ENCODE peak calls at places on chromosomes 7 and 10, in four cellular contexts. G is colonic mucosa; A is brain microvascular endothelial cell; Z is CD8-positive, alpha-beta memory T cell. I is an unnamed sample.

GRCh38 chr10:3424102-3424803 is 251.7 kb upstream of the PITRM1 start:
- DNase-seq in G (peak; percentile 37), A (peak; percentile 69), Z (no peak), I (no peak)

GRCh38 chr7:429828-430180 is 89.8 kb downstream of the PDGFA start:
- DNase-seq in G (no peak), A (no peak), Z (no peak), I (no peak)

GRCh38 chr7:6106140-6106904 is 75.1 kb downstream of the ANKRD61 start:
- DNase-seq in G (peak; percentile 43), A (peak; percentile 25), Z (peak; percentile 20), I (no peak)

GRCh38 chr10:4344544-4344994 is 481.4 kb upstream of the AKR1E2 start:
- DNase-seq in G (no peak), A (peak; percentile 100), Z (no peak), I (peak; percentile 70)

GRCh38 chr7:140022582-140023211 is 40.1 kb downstream of the PARP12 start:
- DNase-seq in G (no peak), A (no peak), Z (no peak), I (no peak)

GRCh38 chr7:101589052-101589451 is 40.0 kb downstream of the MYL10 start:
- DNase-seq in G (peak; percentile 12), A (no peak), Z (no peak), I (no peak)

GRCh38 chr7:135710417-135711138 is 17.4 kb downstream of the SLC13A4 start:
- DNase-seq in G (no peak), A (no peak), Z (no peak), I (no peak)

GRCh38 chr7:106744507-106745180 is 83.7 kb upstream of the CCDC71L start:
- DNase-seq in G (no peak), A (no peak), Z (no peak), I (no peak)

GRCh38 chr10:112951349-112952281 is 1.6 kb downstream of the TCF7L2 start:
- DNase-seq in G (peak; percentile 68), A (peak; percentile 76), Z (peak; percentile 19), I (peak; percentile 57)

GRCh38 chr7:16734148-16734726 is 19.3 kb upstream of the TSPAN13 start:
- DNase-seq in G (no peak), A (no peak), Z (no peak), I (no peak)

GRCh38 chr7:90433221-90433620 is 30.0 kb downstream of the CLDN12 start:
- DNase-seq in G (no peak), A (no peak), Z (no peak), I (no peak)

GRCh38 chr7:157514306-157514705 is 177.5 kb downstream of the DNAJB6 start:
- DNase-seq in G (no peak), A (no peak), Z (no peak), I (no peak)

GRCh38 chr7:129771928-129772479 is 160.5 kb downstream of the NRF1 start:
- DNase-seq in G (no peak), A (no peak), Z (no peak), I (no peak)

GRCh38 chr7:93119191-93119905 is 1.6 kb upstream of the SAMD9 start:
- DNase-seq in G (no peak), A (peak; percentile 78), Z (no peak), I (no peak)

GRCh38 chr10:27950165-27950564 is 48.7 kb downstream of the ODAD2 start:
- DNase-seq in G (no peak), A (no peak), Z (no peak), I (no peak)

GRCh38 chr10:73061743-73062142 is 34.9 kb downstream of the P4HA1 start:
- DNase-seq in G (no peak), A (no peak), Z (no peak), I (no peak)

GRCh38 chr10:102919237-102919959 is 1.3 kb downstream of the CNNM2 start:
- DNase-seq in G (peak; percentile 42), A (no peak), Z (no peak), I (peak; percentile 30)

GRCh38 chr10:86311900-86312299 is 54.7 kb downstream of the GRID1 start:
- DNase-seq in G (no peak), A (no peak), Z (no peak), I (no peak)
- H3K27ac ChIP-seq in G (no peak overlapping the region), A (no peak overlapping the region), Z (no peak overlapping the region), I (no peak overlapping the region)

GRCh38 chr7:27116521-27116946 is 14.0 kb downstream of the HOXA4 start:
- DNase-seq in G (peak; percentile 21), A (no peak), Z (no peak), I (no peak)

GRCh38 chr7:27116962-27117686 is 13.4 kb downstream of the HOXA4 start:
- DNase-seq in G (peak; percentile 44), A (no peak), Z (no peak), I (peak; percentile 25)

GRCh38 chr7:27116019-27116411 is 13.5 kb upstream of the HOXA2 start:
- DNase-seq in G (peak; percentile 35), A (no peak), Z (no peak), I (no peak)

GRCh38 chr7:27113991-27114866 is 11.7 kb upstream of the HOXA2 start:
- DNase-seq in G (peak; percentile 70), A (no peak), Z (no peak), I (no peak)

GRCh38 chr7:27115161-27116018 is 12.9 kb upstream of the HOXA2 start:
- DNase-seq in G (peak; percentile 81), A (no peak), Z (no peak), I (no peak)
- H3K4me3 ChIP-seq in G (peak overlapping the region; percentile 22), A (peak overlapping the region; percentile 44), Z (no peak overlapping the region), I (peak overlapping the region; percentile 67)

GRCh38 chr10:122420624-122421007 is 33.8 kb upstream of the ARMS2 start:
- DNase-seq in G (no peak), A (no peak), Z (no peak), I (no peak)
- H3K27ac ChIP-seq in G (no peak overlapping the region), A (no peak overlapping the region), Z (no peak overlapping the region), I (peak overlapping the region; percentile 49)

GRCh38 chr10:13823046-13823711 is 236.4 kb downstream of the PRPF18 start:
- DNase-seq in G (no peak), A (no peak), Z (no peak), I (no peak)
- H3K4me3 ChIP-seq in G (no peak overlapping the region), A (no peak overlapping the region), Z (no peak overlapping the region), I (no peak overlapping the region)